ENCODE peak calls at places on chromosomes 12 and 14, in seven cellular contexts. One of them, this sample, is unnamed.
A peak's percentile ranks its signal among the peaks of the same experiment; 100 is the strongest.

GRCh38 chr14:80523518-80524117 is 312.3 kb upstream of the DIO2 start:
- DNase-seq in suprapubic skin: no peak
- DNase-seq in transverse colon: no peak
- DNase-seq in upper lobe of left lung: no peak
- DNase-seq in ovary: no peak
- DNase-seq in stomach: no peak
- DNase-seq in A549: no peak
- DNase-seq in this sample: no peak

GRCh38 chr12:93766802-93767523 is 89.8 kb downstream of the CRADD start:
- DNase-seq in transverse colon: peak; percentile 29
- DNase-seq in A549: peak; percentile 53
- DNase-seq in upper lobe of left lung: peak; percentile 66
- DNase-seq in stomach: no peak
- DNase-seq in ovary: no peak
- DNase-seq in suprapubic skin: no peak
- DNase-seq in this sample: peak; percentile 55

GRCh38 chr12:93453633-93454032 is 11.9 kb upstream of the UBE2N start:
- DNase-seq in A549: no peak
- DNase-seq in transverse colon: no peak
- DNase-seq in upper lobe of left lung: no peak
- DNase-seq in ovary: no peak
- DNase-seq in suprapubic skin: no peak
- DNase-seq in stomach: no peak
- DNase-seq in this sample: no peak

GRCh38 chr12:95787274-95787814 is 3.2 kb downstream of the NTN4 start:
- DNase-seq in upper lobe of left lung: no peak
- DNase-seq in suprapubic skin: no peak
- DNase-seq in stomach: no peak
- DNase-seq in transverse colon: no peak
- DNase-seq in ovary: no peak
- DNase-seq in A549: no peak
- DNase-seq in this sample: no peak

GRCh38 chr12:55724226-55724939 is 4.2 kb downstream of the RDH5 start:
- DNase-seq in ovary: peak; percentile 44
- DNase-seq in A549: peak; percentile 70
- DNase-seq in upper lobe of left lung: peak; percentile 81
- DNase-seq in transverse colon: peak; percentile 82
- DNase-seq in suprapubic skin: peak; percentile 86
- DNase-seq in stomach: peak; percentile 76
- DNase-seq in this sample: peak; percentile 76

GRCh38 chr14:83874662-83875061 is 1655.3 kb upstream of the FLRT2 start:
- DNase-seq in transverse colon: no peak
- DNase-seq in stomach: no peak
- DNase-seq in suprapubic skin: no peak
- DNase-seq in A549: no peak
- DNase-seq in ovary: no peak
- DNase-seq in upper lobe of left lung: no peak
- DNase-seq in this sample: no peak

GRCh38 chr12:19666070-19666469 is 226.8 kb downstream of the AEBP2 start:
- DNase-seq in ovary: no peak
- DNase-seq in A549: no peak
- DNase-seq in stomach: no peak
- DNase-seq in transverse colon: no peak
- DNase-seq in suprapubic skin: no peak
- DNase-seq in upper lobe of left lung: no peak
- DNase-seq in this sample: no peak

GRCh38 chr12:108518101-108518715 is 3.1 kb downstream of the FICD start:
- DNase-seq in suprapubic skin: no peak
- DNase-seq in ovary: no peak
- DNase-seq in transverse colon: no peak
- DNase-seq in upper lobe of left lung: no peak
- DNase-seq in stomach: no peak
- DNase-seq in A549: no peak
- DNase-seq in this sample: no peak

GRCh38 chr14:104284107-104284592 is 145.8 kb downstream of the KIF26A start:
- DNase-seq in A549: no peak
- DNase-seq in ovary: no peak
- DNase-seq in suprapubic skin: peak; percentile 58
- DNase-seq in stomach: no peak
- DNase-seq in upper lobe of left lung: no peak
- DNase-seq in transverse colon: no peak
- DNase-seq in this sample: no peak

GRCh38 chr12:59056931-59057330 is 136.6 kb upstream of the LRIG3 start:
- DNase-seq in upper lobe of left lung: no peak
- DNase-seq in ovary: no peak
- DNase-seq in stomach: no peak
- DNase-seq in A549: no peak
- DNase-seq in suprapubic skin: no peak
- DNase-seq in transverse colon: no peak
- DNase-seq in this sample: no peak

GRCh38 chr12:117019866-117020265 is 79.3 kb downstream of the TESC start:
- DNase-seq in transverse colon: no peak
- DNase-seq in suprapubic skin: no peak
- DNase-seq in stomach: peak; percentile 17
- DNase-seq in ovary: no peak
- DNase-seq in upper lobe of left lung: no peak
- DNase-seq in A549: no peak
- DNase-seq in this sample: no peak

GRCh38 chr12:51622564-51622963 is 31.5 kb downstream of the SCN8A start:
- DNase-seq in A549: no peak
- DNase-seq in upper lobe of left lung: no peak
- DNase-seq in ovary: no peak
- DNase-seq in suprapubic skin: no peak
- DNase-seq in transverse colon: no peak
- DNase-seq in stomach: no peak
- DNase-seq in this sample: no peak

GRCh38 chr12:125518074-125518473 is 452.8 kb downstream of the AACS start:
- DNase-seq in stomach: no peak
- DNase-seq in transverse colon: no peak
- DNase-seq in A549: no peak
- DNase-seq in ovary: no peak
- DNase-seq in suprapubic skin: no peak
- DNase-seq in upper lobe of left lung: no peak
- DNase-seq in this sample: no peak

GRCh38 chr12:103503546-103504480 is 8.0 kb upstream of the C12orf42 start:
- DNase-seq in suprapubic skin: no peak
- DNase-seq in stomach: peak; percentile 61
- DNase-seq in upper lobe of left lung: peak; percentile 38
- DNase-seq in ovary: no peak
- DNase-seq in A549: no peak
- DNase-seq in transverse colon: peak; percentile 37
- DNase-seq in this sample: no peak

GRCh38 chr12:127295630-127296029 is 971.3 kb upstream of the TMEM132C start:
- DNase-seq in stomach: no peak
- DNase-seq in A549: no peak
- DNase-seq in transverse colon: no peak
- DNase-seq in suprapubic skin: no peak
- DNase-seq in ovary: no peak
- DNase-seq in upper lobe of left lung: no peak
- DNase-seq in this sample: no peak

GRCh38 chr12:128269108-128269713 is 2.2 kb downstream of the TMEM132C start:
- DNase-seq in upper lobe of left lung: no peak
- DNase-seq in stomach: no peak
- DNase-seq in ovary: peak; percentile 18
- DNase-seq in suprapubic skin: no peak
- DNase-seq in A549: no peak
- DNase-seq in transverse colon: no peak
- DNase-seq in this sample: no peak

GRCh38 chr14:23089498-23090253 is 5.3 kb downstream of the ACIN1 start:
- DNase-seq in stomach: no peak
- DNase-seq in transverse colon: no peak
- DNase-seq in ovary: no peak
- DNase-seq in upper lobe of left lung: no peak
- DNase-seq in suprapubic skin: no peak
- DNase-seq in A549: no peak
- DNase-seq in this sample: no peak
- H3K4me3 ChIP-seq in stomach: no peak overlapping the region
- H3K4me3 ChIP-seq in transverse colon: no peak overlapping the region
- H3K4me3 ChIP-seq in ovary: no peak overlapping the region
- H3K4me3 ChIP-seq in upper lobe of left lung: no peak overlapping the region
- H3K4me3 ChIP-seq in suprapubic skin: no peak overlapping the region
- H3K4me3 ChIP-seq in A549: no peak overlapping the region
- H3K4me3 ChIP-seq in this sample: no peak overlapping the region

DNA sequence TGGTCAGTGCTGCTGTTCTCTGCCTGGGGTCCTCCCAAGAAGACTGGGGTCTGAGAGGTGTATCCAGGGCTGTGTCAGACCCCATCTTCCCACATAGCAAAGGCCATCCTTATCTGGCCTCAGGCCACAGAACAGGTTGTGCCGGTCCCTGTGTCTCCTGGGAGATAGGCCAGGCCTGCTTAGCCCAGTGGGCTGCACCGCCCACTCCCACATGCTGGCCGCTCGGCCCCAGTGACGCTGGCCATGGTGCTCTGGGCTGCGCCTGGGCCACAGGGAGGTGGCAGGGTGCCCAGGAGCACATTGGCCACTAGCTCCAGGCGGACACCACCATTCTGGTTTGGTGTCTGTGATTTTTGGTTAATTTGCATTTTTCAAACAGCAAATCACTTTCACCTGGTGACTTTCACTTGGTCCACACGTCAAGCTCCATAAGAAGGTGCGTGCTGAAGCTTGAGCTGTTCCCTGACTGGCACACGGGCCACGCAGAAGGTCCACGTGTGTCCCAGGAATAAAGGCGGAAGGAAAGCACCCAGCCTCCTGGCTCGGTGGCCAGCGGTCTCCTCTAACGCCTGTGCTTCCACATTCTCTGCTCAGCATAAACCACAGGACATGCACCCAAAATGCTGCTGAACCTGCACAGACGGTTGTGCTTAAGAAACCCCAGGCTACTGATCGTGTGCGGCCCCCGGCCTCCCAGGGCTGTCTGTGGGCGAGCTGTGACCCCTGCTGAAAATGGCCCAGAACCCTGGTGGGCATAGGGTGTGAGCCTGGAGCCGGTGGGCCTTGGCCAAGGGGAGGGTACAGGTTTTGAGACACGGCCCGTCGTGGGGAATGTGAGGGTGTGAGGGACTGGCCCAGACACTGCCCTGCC is 4.6 kb downstream of the FBRSL1 start:
- DNase-seq in stomach: peak; percentile 70
- DNase-seq in ovary: no peak
- DNase-seq in A549: no peak
- DNase-seq in upper lobe of left lung: no peak
- DNase-seq in suprapubic skin: no peak
- DNase-seq in transverse colon: no peak
- DNase-seq in this sample: no peak
- H3K4me1 ChIP-seq in stomach: peaks cover 79% of the 10 kb centered on the region
- H3K4me1 ChIP-seq in ovary: peaks cover 44% of the 10 kb centered on the region
- H3K4me1 ChIP-seq in A549: peaks cover 33% of the 10 kb centered on the region
- H3K4me1 ChIP-seq in upper lobe of left lung: peaks cover 70% of the 10 kb centered on the region
- H3K4me1 ChIP-seq in suprapubic skin: peaks cover 66% of the 10 kb centered on the region
- H3K4me1 ChIP-seq in transverse colon: peaks cover 32% of the 10 kb centered on the region
- H3K4me1 ChIP-seq in this sample: peaks cover 63% of the 10 kb centered on the region

DNA sequence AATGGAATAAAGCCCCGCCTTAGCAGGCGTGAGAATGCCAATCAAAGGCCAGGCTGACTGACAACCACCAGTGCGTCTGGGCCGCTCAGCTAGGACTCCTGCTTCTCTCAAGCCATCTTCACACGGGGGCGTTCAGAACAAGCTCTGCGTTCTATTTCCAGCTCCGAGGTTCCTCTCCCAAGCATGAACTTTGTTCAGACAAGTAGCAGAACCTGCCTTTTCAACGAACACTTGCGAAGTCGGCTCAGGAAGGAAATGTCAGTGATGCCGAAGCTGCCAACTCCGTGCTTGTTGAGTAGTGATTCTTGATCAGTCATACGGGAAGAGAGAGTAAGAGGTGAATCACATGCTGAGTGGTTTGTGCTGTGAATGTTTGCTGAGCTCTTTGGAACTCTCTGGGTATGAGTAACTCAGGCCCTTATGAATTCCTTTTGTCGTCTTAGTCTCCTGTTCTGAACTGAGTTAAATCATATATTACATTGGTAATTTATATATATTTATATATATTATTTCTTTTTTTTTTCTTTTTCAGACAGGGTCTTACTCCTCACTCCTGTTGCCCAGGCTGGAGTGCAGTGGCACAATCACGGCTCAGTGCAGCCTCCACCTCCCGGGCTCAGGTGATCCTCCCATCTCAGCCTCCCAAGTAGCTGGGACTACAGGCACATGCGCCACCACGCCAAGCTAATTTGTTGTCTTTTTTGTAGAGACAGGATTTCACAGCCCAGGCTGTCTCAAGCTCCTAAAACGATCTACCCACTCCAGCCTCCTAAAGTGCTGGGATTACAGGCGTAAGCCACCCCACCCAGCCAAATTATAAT is 29.4 kb upstream of the BCL7A start:
- DNase-seq in stomach: no peak
- DNase-seq in A549: peak; percentile 91
- DNase-seq in upper lobe of left lung: peak; percentile 87
- DNase-seq in transverse colon: no peak
- DNase-seq in ovary: no peak
- DNase-seq in suprapubic skin: no peak
- DNase-seq in this sample: no peak
- TF ChIP-seq EP300 in stomach: no peak
- TF ChIP-seq EP300 in A549: no peak
- TF ChIP-seq EP300 in upper lobe of left lung: no peak
- TF ChIP-seq EP300 in transverse colon: no peak
- TF ChIP-seq EP300 in ovary: no peak
- TF ChIP-seq EP300 in suprapubic skin: no peak
- TF ChIP-seq EP300 in this sample: no peak

GRCh38 chr12:481422-481821 is 21.7 kb downstream of the B4GALNT3 start:
- DNase-seq in transverse colon: no peak
- DNase-seq in suprapubic skin: peak; percentile 38
- DNase-seq in A549: no peak
- DNase-seq in stomach: peak; percentile 51
- DNase-seq in ovary: peak; percentile 25
- DNase-seq in upper lobe of left lung: no peak
- DNase-seq in this sample: no peak
- H3K4me3 ChIP-seq in transverse colon: no peak overlapping the region
- H3K4me3 ChIP-seq in suprapubic skin: no peak overlapping the region
- H3K4me3 ChIP-seq in A549: no peak overlapping the region
- H3K4me3 ChIP-seq in stomach: no peak overlapping the region
- H3K4me3 ChIP-seq in ovary: no peak overlapping the region
- H3K4me3 ChIP-seq in upper lobe of left lung: no peak overlapping the region
- H3K4me3 ChIP-seq in this sample: no peak overlapping the region

GRCh38 chr12:111297703-111298426 is 71.0 kb downstream of the PHETA1 start:
- DNase-seq in transverse colon: no peak
- DNase-seq in stomach: no peak
- DNase-seq in upper lobe of left lung: no peak
- DNase-seq in ovary: no peak
- DNase-seq in A549: no peak
- DNase-seq in suprapubic skin: no peak
- DNase-seq in this sample: no peak

GRCh38 chr12:111298583-111299436 is 70.1 kb downstream of the PHETA1 start:
- DNase-seq in A549: peak; percentile 74
- DNase-seq in ovary: no peak
- DNase-seq in stomach: peak; percentile 34
- DNase-seq in transverse colon: peak; percentile 31
- DNase-seq in suprapubic skin: no peak
- DNase-seq in upper lobe of left lung: peak; percentile 24
- DNase-seq in this sample: no peak

GRCh38 chr12:111293266-111294009 is 75.5 kb downstream of the PHETA1 start:
- DNase-seq in upper lobe of left lung: no peak
- DNase-seq in stomach: no peak
- DNase-seq in transverse colon: no peak
- DNase-seq in ovary: no peak
- DNase-seq in A549: no peak
- DNase-seq in suprapubic skin: no peak
- DNase-seq in this sample: no peak

GRCh38 chr12:111296906-111297463 is 71.9 kb downstream of the PHETA1 start:
- DNase-seq in stomach: no peak
- DNase-seq in transverse colon: no peak
- DNase-seq in ovary: no peak
- DNase-seq in A549: no peak
- DNase-seq in upper lobe of left lung: no peak
- DNase-seq in suprapubic skin: no peak
- DNase-seq in this sample: no peak

GRCh38 chr12:111295176-111295575 is 73.7 kb downstream of the PHETA1 start:
- DNase-seq in upper lobe of left lung: no peak
- DNase-seq in transverse colon: no peak
- DNase-seq in ovary: no peak
- DNase-seq in A549: no peak
- DNase-seq in stomach: no peak
- DNase-seq in suprapubic skin: no peak
- DNase-seq in this sample: no peak
- H3K4me1 ChIP-seq in upper lobe of left lung: no peaks in the 10 kb centered on the region
- H3K4me1 ChIP-seq in transverse colon: no peaks in the 10 kb centered on the region
- H3K4me1 ChIP-seq in ovary: no peaks in the 10 kb centered on the region
- H3K4me1 ChIP-seq in A549: no peaks in the 10 kb centered on the region
- H3K4me1 ChIP-seq in stomach: no peaks in the 10 kb centered on the region
- H3K4me1 ChIP-seq in suprapubic skin: no peaks in the 10 kb centered on the region
- H3K4me1 ChIP-seq in this sample: no peaks in the 10 kb centered on the region